ENCODE peak calls at places on chromosomes 13 and 19, in nine cellular contexts. N is heart right ventricle; R is BE2C; Z is stimulated activated CD4-positive, alpha-beta T cell treated with anti-CD3 and anti-CD28 coated beads, Interleukin-4, amount 100 ng/mL, for 24 hours; C is M059J; I is AG08396; L is EL; Q is putamen; V is activated naive CD8-positive, alpha-beta T cell treated with anti-CD3 and anti-CD28 coated beads for 36 hours. B is an unnamed sample.
A peak's percentile ranks its signal among the peaks of the same experiment; 100 is the strongest.

GRCh38 chr19:19259741-19260140 is 13.4 kb downstream of the TM6SF2 start:
- DNase-seq in N (no peak), R (peak; percentile 74), Z (no peak), C (peak; percentile 52), I (peak; percentile 79), L (peak; percentile 31), Q (no peak), V (no peak), B (peak; percentile 95)

GRCh38 chr19:55670280-55671053 is 4.6 kb upstream of the EPN1 start:
- DNase-seq in N (no peak), R (peak; percentile 49), Z (no peak), C (no peak), I (no peak), L (no peak), Q (no peak), V (no peak), B (peak; percentile 92)

GRCh38 chr19:21127001-21127400 is 14.8 kb upstream of the ZNF431 start:
- DNase-seq in N (no peak), R (no peak), Z (no peak), C (no peak), I (no peak), L (no peak), Q (no peak), V (no peak), B (no peak)

GRCh38 chr13:113151745-113152707 is 6.4 kb upstream of the PROZ start:
- DNase-seq in N (no peak), R (no peak), Z (no peak), C (no peak), I (peak; percentile 57), L (peak; percentile 27), Q (no peak), V (no peak), B (peak; percentile 96)

GRCh38 chr19:8214802-8215201 is 5.6 kb downstream of the CERS4 start:
- DNase-seq in N (no peak), R (no peak), Z (no peak), C (no peak), I (no peak), L (no peak), Q (no peak), V (no peak), B (peak; percentile 45)

GRCh38 chr13:66520511-66521390 is 709.4 kb downstream of the PCDH9 start:
- DNase-seq in N (no peak), R (peak; percentile 34), Z (no peak), C (no peak), I (no peak), L (no peak), Q (no peak), V (no peak), B (no peak)

GRCh38 chr13:70183041-70183440 is 74.8 kb upstream of the KLHL1 start:
- DNase-seq in N (no peak), R (no peak), Z (no peak), C (peak; percentile 13), I (no peak), L (no peak), Q (no peak), V (no peak), B (no peak)

GRCh38 chr13:59809564-59809963 is 354.2 kb downstream of the DIAPH3 start:
- DNase-seq in N (no peak), R (no peak), Z (no peak), C (no peak), I (no peak), L (no peak), Q (no peak), V (no peak), B (no peak)

GRCh38 chr19:17624314-17624991 is 63.7 kb downstream of the UNC13A start:
- DNase-seq in N (no peak), R (no peak), Z (no peak), C (no peak), I (no peak), L (no peak), Q (no peak), V (no peak), B (peak; percentile 62)

GRCh38 chr19:50496189-50497029 is 14.6 kb downstream of the JOSD2 start:
- DNase-seq in N (peak; percentile 75), R (no peak), Z (no peak), C (peak; percentile 22), I (no peak), L (no peak), Q (peak; percentile 97), V (no peak), B (no peak)